ENCODE peak calls at places on chromosomes 13 and 19, in six cellular contexts. One of them, this sample, is unnamed.

GRCh38 chr13:100176781-100177389 is 88.0 kb downstream of the PCCA start:
- DNase-seq in PC-3: no peak
- DNase-seq in SK-N-SH: peak; percentile 22
- DNase-seq in HCT116: no peak
- DNase-seq in neural progenitor cell: peak; percentile 30
- DNase-seq in MM.1S: no peak
- DNase-seq in this sample: peak; percentile 10

GRCh38 chr13:99288069-99288468 is 19.1 kb downstream of the GPR183 start:
- DNase-seq in PC-3: no peak
- DNase-seq in SK-N-SH: no peak
- DNase-seq in HCT116: no peak
- DNase-seq in neural progenitor cell: no peak
- DNase-seq in MM.1S: no peak
- DNase-seq in this sample: no peak

GRCh38 chr19:33535176-33535575 is 13.6 kb upstream of the PEPD start:
- DNase-seq in PC-3: no peak
- DNase-seq in SK-N-SH: no peak
- DNase-seq in HCT116: no peak
- DNase-seq in neural progenitor cell: no peak
- DNase-seq in MM.1S: no peak
- DNase-seq in this sample: peak; percentile 33

GRCh38 chr13:36981156-36981743 is 17.9 kb downstream of the ALG5 start:
- DNase-seq in PC-3: peak; percentile 62
- DNase-seq in SK-N-SH: peak; percentile 50
- DNase-seq in HCT116: no peak
- DNase-seq in neural progenitor cell: peak; percentile 46
- DNase-seq in MM.1S: peak; percentile 19
- DNase-seq in this sample: peak; percentile 75

GRCh38 chr19:14479985-14480694 is 5.0 kb upstream of the PTGER1 start:
- DNase-seq in PC-3: peak; percentile 40
- DNase-seq in SK-N-SH: peak; percentile 95
- DNase-seq in HCT116: no peak
- DNase-seq in neural progenitor cell: peak; percentile 82
- DNase-seq in MM.1S: peak; percentile 31
- DNase-seq in this sample: no peak

GRCh38 chr13:51477149-51477548 is 24.3 kb upstream of the INTS6 start:
- DNase-seq in PC-3: no peak
- DNase-seq in SK-N-SH: no peak
- DNase-seq in HCT116: no peak
- DNase-seq in neural progenitor cell: no peak
- DNase-seq in MM.1S: no peak
- DNase-seq in this sample: no peak

GRCh38 chr13:108827637-108828036 is 198.2 kb downstream of the MYO16 start:
- DNase-seq in PC-3: no peak
- DNase-seq in SK-N-SH: peak; percentile 8
- DNase-seq in HCT116: no peak
- DNase-seq in neural progenitor cell: no peak
- DNase-seq in MM.1S: no peak
- DNase-seq in this sample: no peak

GRCh38 chr19:4326837-4327251 is 11.8 kb downstream of the STAP2 start:
- DNase-seq in PC-3: no peak
- DNase-seq in SK-N-SH: peak; percentile 75
- DNase-seq in HCT116: no peak
- DNase-seq in neural progenitor cell: peak; percentile 85
- DNase-seq in MM.1S: no peak
- DNase-seq in this sample: no peak

GRCh38 chr13:113638806-113639205 is 19.2 kb downstream of the ATP4B start:
- DNase-seq in PC-3: no peak
- DNase-seq in SK-N-SH: no peak
- DNase-seq in HCT116: no peak
- DNase-seq in neural progenitor cell: no peak
- DNase-seq in MM.1S: no peak
- DNase-seq in this sample: no peak

DNA sequence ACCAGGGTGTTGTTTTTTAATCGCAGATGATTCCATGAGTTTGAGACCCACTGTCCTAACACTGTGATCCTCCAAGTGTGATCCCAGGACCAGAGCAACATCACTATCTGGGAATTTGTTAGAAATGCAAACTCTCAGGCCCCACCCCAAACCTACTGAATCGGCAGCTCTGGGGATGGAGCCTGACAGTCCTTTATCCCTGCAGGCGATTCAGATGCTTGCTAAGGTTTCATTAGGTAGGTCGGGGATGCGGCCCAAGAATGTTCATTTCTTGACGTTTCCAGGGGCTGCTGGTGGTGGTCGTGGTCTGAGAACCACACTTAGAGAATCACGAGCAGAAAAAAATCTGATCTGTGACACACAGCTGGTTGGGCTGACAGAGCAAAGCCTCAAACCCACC is 1.4 kb upstream of the FARP1 start:
- DNase-seq in PC-3: no peak
- DNase-seq in SK-N-SH: no peak
- DNase-seq in HCT116: no peak
- DNase-seq in neural progenitor cell: peak; percentile 12
- DNase-seq in MM.1S: no peak
- DNase-seq in this sample: no peak
- H3K9ac ChIP-seq in PC-3: no peak overlapping the region
- H3K9ac ChIP-seq in SK-N-SH: no peak overlapping the region
- H3K9ac ChIP-seq in HCT116: no peak overlapping the region
- H3K9ac ChIP-seq in neural progenitor cell: no peak overlapping the region
- H3K9ac ChIP-seq in MM.1S: no peak overlapping the region
- H3K9ac ChIP-seq in this sample: no peak overlapping the region

DNA sequence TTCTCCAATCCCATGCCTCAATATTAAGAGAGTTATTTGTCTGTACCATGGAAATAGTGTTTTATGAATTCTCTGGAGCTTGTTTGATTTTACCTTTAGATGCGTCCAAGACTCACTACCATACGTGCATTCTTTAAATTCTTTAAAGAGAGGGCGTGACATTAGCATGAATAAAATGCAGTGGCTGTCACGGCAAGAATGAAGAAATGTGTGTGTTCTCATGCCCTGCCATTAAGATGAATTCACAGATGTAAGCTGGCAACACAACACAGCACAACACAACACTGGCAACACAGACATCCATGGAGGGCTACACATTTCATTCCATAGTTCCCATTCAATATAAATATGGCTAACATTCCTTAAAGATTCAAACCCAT is 213.4 kb downstream of the ENOX1 start:
- DNase-seq in PC-3: peak; percentile 63
- DNase-seq in SK-N-SH: no peak
- DNase-seq in HCT116: no peak
- DNase-seq in neural progenitor cell: no peak
- DNase-seq in MM.1S: no peak
- DNase-seq in this sample: no peak
- TF ChIP-seq EZH2phosphoT487 in PC-3: no peak
- TF ChIP-seq EZH2phosphoT487 in SK-N-SH: no peak
- TF ChIP-seq EZH2phosphoT487 in HCT116: no peak
- TF ChIP-seq EZH2phosphoT487 in neural progenitor cell: no peak
- TF ChIP-seq EZH2phosphoT487 in MM.1S: no peak
- TF ChIP-seq EZH2phosphoT487 in this sample: no peak

GRCh38 chr19:9552902-9553301 is 14.5 kb upstream of the ZNF426 start:
- DNase-seq in PC-3: no peak
- DNase-seq in SK-N-SH: no peak
- DNase-seq in HCT116: no peak
- DNase-seq in neural progenitor cell: no peak
- DNase-seq in MM.1S: no peak
- DNase-seq in this sample: no peak

GRCh38 chr19:9547870-9548269 is 9.4 kb upstream of the ZNF426 start:
- DNase-seq in PC-3: no peak
- DNase-seq in SK-N-SH: no peak
- DNase-seq in HCT116: no peak
- DNase-seq in neural progenitor cell: no peak
- DNase-seq in MM.1S: no peak
- DNase-seq in this sample: no peak
- H3K9ac ChIP-seq in PC-3: no peak overlapping the region
- H3K9ac ChIP-seq in SK-N-SH: no peak overlapping the region
- H3K9ac ChIP-seq in HCT116: no peak overlapping the region
- H3K9ac ChIP-seq in neural progenitor cell: no peak overlapping the region
- H3K9ac ChIP-seq in MM.1S: no peak overlapping the region
- H3K9ac ChIP-seq in this sample: no peak overlapping the region

GRCh38 chr13:29774830-29775229 is 75.6 kb downstream of the UBL3 start:
- DNase-seq in PC-3: no peak
- DNase-seq in SK-N-SH: no peak
- DNase-seq in HCT116: no peak
- DNase-seq in neural progenitor cell: no peak
- DNase-seq in MM.1S: no peak
- DNase-seq in this sample: no peak

GRCh38 chr13:29767006-29767405 is 83.4 kb downstream of the UBL3 start:
- DNase-seq in PC-3: no peak
- DNase-seq in SK-N-SH: no peak
- DNase-seq in HCT116: no peak
- DNase-seq in neural progenitor cell: no peak
- DNase-seq in MM.1S: no peak
- DNase-seq in this sample: peak; percentile 65

DNA sequence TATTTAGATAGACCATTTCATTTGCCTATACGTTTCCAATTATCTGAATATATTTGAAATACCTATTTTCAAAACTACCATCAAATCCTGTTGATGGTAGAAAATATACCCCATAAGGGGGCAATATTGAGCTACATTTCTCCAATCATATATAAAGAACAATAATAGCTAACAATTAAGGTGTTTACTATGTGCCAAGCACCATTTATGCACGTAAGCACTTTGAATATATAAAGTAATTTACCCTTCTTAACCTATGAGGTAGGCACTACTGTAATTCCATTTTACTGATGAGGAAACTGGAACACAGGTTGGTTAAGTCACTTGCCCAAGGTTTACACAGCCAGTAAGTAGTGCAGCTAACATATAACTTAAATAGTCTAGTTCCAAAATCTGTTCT is 79.2 kb downstream of the UBL3 start:
- DNase-seq in PC-3: peak; percentile 70
- DNase-seq in SK-N-SH: peak; percentile 16
- DNase-seq in HCT116: peak; percentile 37
- DNase-seq in neural progenitor cell: peak; percentile 25
- DNase-seq in MM.1S: peak; percentile 22
- DNase-seq in this sample: peak; percentile 48
- TF ChIP-seq EZH2phosphoT487 in PC-3: no peak
- TF ChIP-seq EZH2phosphoT487 in SK-N-SH: no peak
- TF ChIP-seq EZH2phosphoT487 in HCT116: no peak
- TF ChIP-seq EZH2phosphoT487 in neural progenitor cell: no peak
- TF ChIP-seq EZH2phosphoT487 in MM.1S: no peak
- TF ChIP-seq EZH2phosphoT487 in this sample: no peak

GRCh38 chr19:16895467-16896097 is 6.8 kb downstream of the F2RL3 start:
- DNase-seq in PC-3: no peak
- DNase-seq in SK-N-SH: no peak
- DNase-seq in HCT116: no peak
- DNase-seq in neural progenitor cell: peak; percentile 50
- DNase-seq in MM.1S: no peak
- DNase-seq in this sample: no peak
- H3K9ac ChIP-seq in PC-3: no peak overlapping the region
- H3K9ac ChIP-seq in SK-N-SH: no peak overlapping the region
- H3K9ac ChIP-seq in HCT116: no peak overlapping the region
- H3K9ac ChIP-seq in neural progenitor cell: no peak overlapping the region
- H3K9ac ChIP-seq in MM.1S: no peak overlapping the region
- H3K9ac ChIP-seq in this sample: no peak overlapping the region

DNA sequence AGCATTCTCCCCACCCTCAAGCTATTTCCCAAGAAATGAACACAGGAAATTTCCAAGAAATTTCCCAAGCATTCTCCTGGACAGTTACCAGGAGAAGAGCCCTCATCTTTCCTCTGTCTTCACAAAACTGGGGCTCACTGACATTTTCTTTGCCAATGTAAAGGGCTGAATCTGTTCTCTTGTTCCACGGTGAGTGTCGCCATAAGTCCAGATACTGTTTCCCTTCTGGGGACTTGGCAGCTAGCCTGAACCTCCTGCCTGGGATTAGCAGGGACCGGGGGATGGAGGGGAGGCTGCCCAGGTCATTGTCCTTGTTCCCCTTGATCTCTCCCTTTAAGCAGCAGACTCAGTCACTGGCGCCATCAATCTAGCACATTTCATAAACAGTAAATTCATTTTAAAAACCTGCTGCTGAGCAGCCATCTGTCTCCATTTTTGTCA is 172.8 kb downstream of the DNAJC15 start:
- DNase-seq in PC-3: no peak
- DNase-seq in SK-N-SH: peak; percentile 70
- DNase-seq in HCT116: no peak
- DNase-seq in neural progenitor cell: no peak
- DNase-seq in MM.1S: no peak
- DNase-seq in this sample: peak; percentile 16
- TF ChIP-seq EZH2phosphoT487 in PC-3: no peak
- TF ChIP-seq EZH2phosphoT487 in SK-N-SH: no peak
- TF ChIP-seq EZH2phosphoT487 in HCT116: no peak
- TF ChIP-seq EZH2phosphoT487 in neural progenitor cell: no peak
- TF ChIP-seq EZH2phosphoT487 in MM.1S: no peak
- TF ChIP-seq EZH2phosphoT487 in this sample: no peak

This sample was measured in GM23248.